ENCODE peak calls at places on chromosomes 4 and X, in nine cellular contexts. Z, E, R, P, S, J, I, A and Y are unnamed samples.

GRCh38 chrX:121987163-121987562 is 939.8 kb downstream of the GLUD2 start:
- DNase-seq in P (no peak), E (no peak), J (no peak), Z (no peak), I (no peak), S (no peak), A (no peak), R (peak), Y (peak)

GRCh38 chrX:46044486-46044885 is 500.7 kb downstream of the ZNF674 start:
- DNase-seq in I (no peak), E (no peak), J (no peak), R (no peak), S (no peak), Z (no peak), A (no peak), P (no peak), Y (peak)

GRCh38 chr4:77159798-77160197 is 2.8 kb downstream of the CCNG2 start:
- DNase-seq in S (no peak), Z (no peak), I (no peak), E (no peak), A (no peak), P (no peak), R (no peak), J (no peak), Y (no peak)

GRCh38 chrX:11725631-11726442 is 32.2 kb upstream of the MSL3 start:
- DNase-seq in P (no peak), I (no peak), A (no peak), Z (no peak), E (no peak), R (no peak), J (no peak), S (no peak), Y (no peak)

GRCh38 chrX:41086627-41086932 is 1.3 kb downstream of the USP9X start:
- DNase-seq in J (no peak), R (peak), S (no peak), P (no peak), Z (no peak), A (no peak), E (no peak), I (no peak), Y (peak)

GRCh38 chrX:47579537-47579936 is 2.7 kb upstream of the TIMP1 start:
- DNase-seq in A (no peak), J (no peak), R (peak), E (no peak), Z (no peak), P (peak), S (no peak), I (peak), Y (peak)

GRCh38 chr4:173883821-173884220 is 353.8 kb upstream of the HAND2 start:
- DNase-seq in J (no peak), E (no peak), A (no peak), Z (no peak), S (no peak), P (no peak), I (no peak), R (no peak), Y (no peak)

GRCh38 chr4:71110499-71110898 is 117.0 kb downstream of the DCK start:
- DNase-seq in P (no peak), E (no peak), J (no peak), Z (no peak), I (no peak), R (no peak), S (no peak), A (no peak), Y (no peak)

GRCh38 chr4:30945586-30945985 is 225.4 kb downstream of the PCDH7 start:
- DNase-seq in E (no peak), A (no peak), I (no peak), Z (no peak), P (no peak), S (no peak), J (no peak), R (no peak), Y (peak)

GRCh38 chr4:12943069-12943468 is 541.1 kb downstream of the RAB28 start:
- DNase-seq in P (no peak), E (no peak), Z (no peak), R (no peak), S (no peak), J (no peak), A (no peak), I (no peak), Y (no peak)

GRCh38 chrX:22481436-22481835 is 208.7 kb downstream of the CBLL2 start:
- DNase-seq in J (no peak), A (no peak), R (no peak), Z (no peak), S (no peak), E (no peak), P (no peak), I (no peak), Y (no peak)

GRCh38 chr4:17713779-17714178 is 67.6 kb downstream of the FAM184B start:
- DNase-seq in E (no peak), J (no peak), S (no peak), Z (no peak), R (no peak), I (no peak), A (no peak), P (no peak), Y (no peak)

GRCh38 chr4:158200214-158200613 is 10.1 kb upstream of the TMEM144 start:
- DNase-seq in A (no peak), P (no peak), I (no peak), E (no peak), S (no peak), J (no peak), Z (no peak), R (no peak), Y (no peak)

GRCh38 chr4:163350672-163351071 is 7.0 kb downstream of the NPY5R start:
- DNase-seq in A (no peak), Z (no peak), P (no peak), E (no peak), J (no peak), I (no peak), S (no peak), R (no peak), Y (peak)

GRCh38 chrX:9794495-9794894 is 8.3 kb downstream of the SHROOM2 start:
- DNase-seq in J (no peak), I (no peak), Z (no peak), A (no peak), R (no peak), S (no peak), P (no peak), E (no peak), Y (no peak)

GRCh38 chrX:86047174-86047991 is at the start of gene CHM:
- DNase-seq in E (peak), Z (no peak), S (peak), P (peak), I (peak), J (peak), R (peak), A (peak), Y (peak)

GRCh38 chr4:10598829-10599228 is 85.7 kb downstream of the CLNK start:
- DNase-seq in S (no peak), R (no peak), P (no peak), Z (no peak), J (no peak), I (no peak), A (no peak), E (no peak), Y (no peak)

GRCh38 chr4:87943660-87944149 is 31.8 kb upstream of the SPP1 start:
- DNase-seq in Z (no peak), E (no peak), J (no peak), A (no peak), P (no peak), I (no peak), S (no peak), R (no peak), Y (no peak)

GRCh38 chr4:146302833-146303232 is 88.5 kb downstream of the REELD1 start:
- DNase-seq in E (no peak), I (no peak), J (no peak), S (no peak), R (no peak), A (no peak), P (no peak), Z (no peak), Y (no peak)

GRCh38 chrX:129523076-129524055 is at the start of gene SMARCA1:
- DNase-seq in Z (no peak), I (peak), P (peak), S (peak), E (peak), A (peak), J (peak), R (peak), Y (peak)

GRCh38 chr4:123127218-123127617 is 204.8 kb upstream of the NUDT6 start:
- DNase-seq in R (peak), E (no peak), S (no peak), P (no peak), Z (peak), A (no peak), J (no peak), I (no peak), Y (peak)

GRCh38 chrX:45449982-45450381 is 249.3 kb upstream of the DIPK2B start:
- DNase-seq in I (no peak), J (no peak), P (no peak), R (no peak), Z (no peak), S (no peak), A (no peak), E (no peak), Y (peak)

GRCh38 chrX:136728393-136728792 is 52.3 kb downstream of the ARHGEF6 start:
- DNase-seq in I (no peak), J (no peak), Z (no peak), P (no peak), A (no peak), S (no peak), E (no peak), R (no peak), Y (no peak)

GRCh38 chrX:101442095-101442494 is 34.1 kb downstream of the HNRNPH2 start:
- DNase-seq in Z (no peak), R (no peak), P (no peak), J (no peak), S (no peak), A (no peak), E (no peak), I (no peak), Y (no peak)

GRCh38 chr4:16858275-16858752 is 40.1 kb downstream of the LDB2 start:
- DNase-seq in I (no peak), S (no peak), E (no peak), R (no peak), J (peak), Z (no peak), P (no peak), A (peak), Y (no peak)